ENCODE peak calls at places on chromosomes 1 and 21, in nine cellular contexts. I is GM12865, X is psoas muscle, F is PC-3, H is cardiac muscle cell, N is HL-60, W is PC-9, Y is IMR-90, O is fibroblast of villous mesenchyme. C is an unnamed sample.

GRCh38 chr1:24562625-24563024 is 6.7 kb downstream of the NCMAP start:
- DNase-seq in I (no peak), X (no peak), F (peak), H (no peak), N (no peak), W (peak), Y (no peak), O (no peak), C (no peak)

GRCh38 chr21:34116569-34116968 is 43.2 kb downstream of the MRPS6 start:
- DNase-seq in I (no peak), X (no peak), F (no peak), H (no peak), N (no peak), W (no peak), Y (no peak), O (no peak), C (no peak)

GRCh38 chr1:212432163-212432705 is 486 bp upstream of the NENF start:
- DNase-seq in I (no peak), X (no peak), F (no peak), H (peak), N (no peak), W (no peak), Y (no peak), O (peak), C (no peak)

GRCh38 chr1:213994888-213995287 is 7.1 kb downstream of the PROX1 start:
- DNase-seq in I (no peak), X (no peak), F (no peak), H (no peak), N (no peak), W (no peak), Y (no peak), O (no peak), C (no peak)

GRCh38 chr1:983736-984475 is 2.0 kb upstream of the PERM1 start:
- DNase-seq in I (peak), X (peak), F (peak), H (peak), N (no peak), W (no peak), Y (no peak), O (no peak), C (no peak)

GRCh38 chr1:6907201-6907600 is 121.9 kb downstream of the CAMTA1 start:
- DNase-seq in I (no peak), X (no peak), F (no peak), H (no peak), N (no peak), W (no peak), Y (no peak), O (no peak), C (no peak)

GRCh38 chr1:161185282-161185682 is 8.0 kb upstream of the B4GALT3 start:
- DNase-seq in I (peak), X (peak), F (no peak), H (peak), N (peak), W (no peak), Y (peak), O (peak), C (peak)

GRCh38 chr1:214983126-214983869 is 99.2 kb upstream of the KCNK2 start:
- DNase-seq in I (no peak), X (no peak), F (peak), H (peak), N (no peak), W (no peak), Y (peak), O (peak), C (peak)

GRCh38 chr1:59272507-59272906 is 24.4 kb upstream of the FGGY start:
- DNase-seq in I (peak), X (no peak), F (peak), H (peak), N (no peak), W (no peak), Y (peak), O (peak), C (peak)

GRCh38 chr1:10178602-10179407 is 31.6 kb upstream of the KIF1B start:
- DNase-seq in I (no peak), X (no peak), F (no peak), H (no peak), N (no peak), W (no peak), Y (no peak), O (no peak), C (no peak)

DNA sequence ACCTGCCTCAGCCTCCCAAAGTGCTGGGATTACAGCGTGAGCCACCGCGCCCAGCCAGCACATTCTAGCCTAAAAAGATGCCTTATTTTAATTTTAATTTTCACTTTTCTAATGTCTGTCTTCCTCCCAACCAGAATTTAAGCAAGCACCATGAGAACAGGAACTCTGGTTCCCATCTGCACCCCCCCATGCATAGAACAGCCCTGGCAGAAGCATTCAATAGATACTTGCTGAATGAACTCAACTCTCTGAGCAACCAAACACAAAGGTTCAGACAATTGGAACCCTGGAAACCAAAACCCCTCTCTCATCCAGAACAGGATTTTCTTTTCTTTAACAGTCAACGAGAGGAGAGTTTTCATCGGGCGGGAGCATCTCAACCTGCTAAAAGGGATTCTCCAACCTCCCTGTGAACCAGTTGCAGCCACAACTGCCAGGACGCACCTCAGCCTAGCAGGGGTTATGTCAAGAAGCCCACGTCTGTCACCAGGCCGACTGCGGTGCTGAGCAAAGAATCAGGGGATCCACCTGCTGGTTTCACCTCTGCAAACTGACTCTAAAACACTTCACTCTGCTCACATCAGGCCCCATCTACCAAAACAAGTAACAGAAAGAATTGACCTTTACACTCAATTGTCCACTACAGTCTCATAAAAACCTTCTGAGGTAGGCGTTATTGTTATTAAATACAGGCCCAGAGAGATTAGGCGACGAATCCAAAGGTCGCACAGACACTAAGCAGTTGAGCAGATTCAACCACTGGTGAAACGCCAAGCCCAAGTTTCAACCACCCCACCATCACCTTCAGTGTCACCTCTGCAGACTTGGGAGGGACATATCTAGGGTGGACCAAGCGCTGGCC is 1.7 kb downstream of the KIAA2013 start:
- DNase-seq in I (peak), X (no peak), F (no peak), H (no peak), N (peak), W (no peak), Y (no peak), O (no peak), C (no peak)
- H3K4me3 ChIP-seq in I (peak), X (peak), F (peak), H (peak), N (peak), W (peak), Y (peak), O (peak), C (peak)

DNA sequence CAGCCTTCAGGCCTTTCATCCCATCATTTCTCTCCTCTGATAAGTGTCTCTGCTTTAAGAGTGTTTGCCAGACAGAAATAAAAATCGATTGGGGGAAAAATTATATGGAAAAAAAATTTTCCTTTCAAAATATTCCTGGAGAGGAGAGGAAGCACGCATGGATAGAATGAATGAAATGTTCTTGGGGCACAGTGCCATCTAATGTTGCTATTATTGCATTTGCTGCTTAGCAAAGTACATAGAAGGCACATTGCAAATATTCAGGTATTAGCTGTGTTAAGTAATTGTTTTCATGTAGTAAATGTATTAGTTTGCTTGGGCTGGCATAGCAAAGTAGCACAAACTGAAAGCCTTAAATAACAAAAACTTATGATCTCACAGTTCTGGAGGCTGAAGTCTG is 18.1 kb downstream of the B3GALT5 start:
- DNase-seq in I (no peak), X (no peak), F (peak), H (no peak), N (no peak), W (no peak), Y (peak), O (no peak), C (peak)
- TF ChIP-seq CTCF in I (no peak), X (no peak), F (peak), H (no peak), N (no peak), W (no peak), Y (no peak), O (no peak), C (no peak)

DNA sequence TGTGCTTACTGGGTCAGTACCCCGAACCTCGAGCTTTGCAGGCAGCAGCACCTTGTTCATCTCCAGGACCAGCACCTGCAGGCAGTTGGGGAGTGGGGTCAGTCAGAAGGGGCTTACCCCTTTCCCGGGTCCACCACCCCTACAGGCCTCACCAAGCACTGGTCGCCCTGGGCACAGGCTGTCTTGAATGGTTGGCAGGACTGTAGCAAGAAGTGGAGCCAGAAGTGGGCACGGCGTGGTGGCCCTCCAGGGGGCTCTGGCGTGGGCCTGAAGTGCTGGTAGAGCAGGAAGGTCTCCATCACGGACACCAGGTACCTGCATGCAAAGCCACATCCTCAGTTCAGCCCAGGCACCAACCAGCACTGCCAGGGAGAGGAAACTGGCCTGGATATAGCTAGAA is 5.2 kb downstream of the MAP3K6 start:
- DNase-seq in I (no peak), X (no peak), F (no peak), H (no peak), N (no peak), W (no peak), Y (no peak), O (no peak), C (no peak)
- H3K4me3 ChIP-seq in I (no peak), X (no peak), F (no peak), H (no peak), N (no peak), W (no peak), Y (no peak), O (no peak), C (no peak)

GRCh38 chr1:2322593-2323295 is 68.6 kb downstream of the MORN1 start:
- DNase-seq in I (no peak), X (peak), F (no peak), H (no peak), N (no peak), W (no peak), Y (no peak), O (no peak), C (no peak)

GRCh38 chr1:2320760-2321159 is 70.6 kb downstream of the MORN1 start:
- DNase-seq in I (no peak), X (no peak), F (no peak), H (no peak), N (no peak), W (no peak), Y (no peak), O (no peak), C (no peak)

GRCh38 chr1:2323575-2323974 is 67.8 kb downstream of the MORN1 start:
- DNase-seq in I (no peak), X (no peak), F (no peak), H (no peak), N (no peak), W (no peak), Y (no peak), O (no peak), C (no peak)

GRCh38 chr1:2321258-2321657 is 70.1 kb downstream of the MORN1 start:
- DNase-seq in I (no peak), X (no peak), F (no peak), H (no peak), N (no peak), W (no peak), Y (no peak), O (no peak), C (no peak)

DNA sequence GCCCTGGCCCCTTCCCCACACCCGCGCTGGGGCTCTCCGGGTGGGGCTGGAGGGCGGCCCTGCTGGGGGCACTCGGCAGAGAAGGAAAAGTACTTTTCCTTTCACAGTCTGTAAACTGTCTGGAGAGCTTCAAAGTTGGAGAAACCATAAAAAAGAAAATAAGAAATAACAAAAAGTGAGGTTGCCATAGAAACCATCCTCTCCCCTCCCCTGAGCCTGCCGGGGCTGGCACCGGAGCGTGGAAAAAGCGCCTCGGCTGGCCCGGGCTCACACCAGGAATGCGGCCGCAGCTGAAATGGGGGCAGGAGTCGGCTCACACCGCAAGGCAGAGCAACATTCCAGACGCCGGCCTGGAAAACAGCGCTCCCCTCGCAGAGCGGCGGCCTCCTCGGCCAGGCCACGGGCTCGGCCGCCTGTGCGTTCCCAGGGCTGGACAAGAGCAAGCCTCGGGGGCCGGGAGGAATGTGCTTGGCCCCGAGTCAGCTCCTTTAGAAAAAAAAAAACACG is 69.2 kb downstream of the MORN1 start:
- DNase-seq in I (no peak), X (peak), F (no peak), H (peak), N (no peak), W (peak), Y (peak), O (peak), C (peak)
- TF ChIP-seq CTCF in I (no peak), X (no peak), F (no peak), H (peak), N (no peak), W (no peak), Y (peak), O (peak), C (no peak)

GRCh38 chr1:246035060-246035531 is 472.0 kb downstream of the SMYD3 start:
- DNase-seq in I (no peak), X (no peak), F (no peak), H (no peak), N (no peak), W (no peak), Y (peak), O (peak), C (no peak)
- H3K4me3 ChIP-seq in I (no peak), X (no peak), F (no peak), H (no peak), N (no peak), W (no peak), Y (no peak), O (no peak), C (no peak)

DNA sequence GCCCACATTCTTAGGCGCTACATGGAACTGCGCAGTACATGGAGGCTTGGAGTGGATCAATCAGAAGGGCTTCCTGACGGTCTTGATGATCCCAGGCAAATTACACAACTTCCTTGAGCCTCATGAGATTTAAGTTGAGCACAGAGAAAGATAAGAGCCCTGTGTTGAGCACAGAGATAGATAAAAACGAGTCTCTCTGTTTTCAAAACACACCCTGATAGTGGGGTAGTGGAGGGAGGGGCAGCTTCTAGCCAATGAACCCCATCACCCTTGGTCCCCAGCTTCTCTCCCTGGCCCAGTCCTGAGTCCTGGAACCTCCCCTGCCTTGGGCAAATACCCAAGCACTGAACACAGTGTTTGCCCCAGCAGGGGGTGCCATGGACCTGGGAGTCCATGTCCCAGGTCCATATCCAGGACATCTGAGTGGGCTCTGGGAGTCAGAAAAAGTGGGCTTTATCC is 9.1 kb downstream of the POU3F1 start:
- DNase-seq in I (no peak), X (no peak), F (peak), H (peak), N (no peak), W (no peak), Y (no peak), O (peak), C (peak)
- TF ChIP-seq CTCF in I (peak), X (peak), F (peak), H (peak), N (peak), W (peak), Y (peak), O (peak), C (peak)

DNA sequence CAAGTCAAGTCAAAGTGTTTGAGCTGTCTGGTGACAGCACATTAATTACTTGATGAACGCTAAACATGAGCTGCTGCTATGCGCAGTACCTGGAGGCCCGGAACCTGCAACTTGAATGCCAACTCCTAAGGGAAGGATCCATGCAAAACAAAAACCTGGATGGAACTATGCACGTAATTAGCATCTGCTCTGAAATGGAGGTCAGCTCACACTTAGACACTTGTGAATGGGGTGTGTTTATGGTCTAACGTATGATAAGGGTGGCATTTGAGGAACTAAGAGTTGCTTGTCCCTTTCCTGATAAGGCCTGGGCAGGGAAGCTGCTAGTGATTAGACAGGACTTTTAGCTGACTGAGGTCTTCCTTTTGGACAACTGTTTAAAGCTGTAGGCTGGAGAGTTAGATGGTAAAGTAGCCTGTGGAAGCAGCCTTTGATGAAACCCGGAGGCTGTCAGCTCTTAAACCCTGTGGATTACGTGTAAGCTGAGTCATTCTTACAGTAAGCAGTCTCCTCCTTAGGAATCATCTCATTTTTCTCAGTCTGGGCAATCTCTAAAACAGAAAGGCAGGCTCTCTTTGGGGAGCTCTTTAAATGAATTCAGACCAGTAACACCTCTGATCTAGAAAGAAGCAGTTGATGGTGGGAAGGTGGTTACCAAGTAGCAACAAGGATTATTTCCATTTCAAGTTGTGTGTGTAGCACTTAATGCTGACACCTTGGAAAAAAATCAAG is 6.8 kb downstream of the TENT5C start:
- DNase-seq in I (no peak), X (no peak), F (peak), H (peak), N (peak), W (peak), Y (peak), O (peak), C (peak)
- H3K4me3 ChIP-seq in I (no peak), X (peak), F (no peak), H (no peak), N (no peak), W (no peak), Y (no peak), O (no peak), C (no peak)

GRCh38 chr1:50615036-50615750 is 191.9 kb upstream of the DMRTA2 start:
- DNase-seq in I (no peak), X (no peak), F (no peak), H (no peak), N (no peak), W (no peak), Y (no peak), O (peak), C (no peak)

GRCh38 chr1:50622259-50622658 is 199.0 kb upstream of the DMRTA2 start:
- DNase-seq in I (no peak), X (no peak), F (no peak), H (no peak), N (no peak), W (no peak), Y (no peak), O (no peak), C (no peak)

GRCh38 chr1:50620680-50621329 is 197.6 kb upstream of the DMRTA2 start:
- DNase-seq in I (no peak), X (no peak), F (peak), H (peak), N (no peak), W (peak), Y (peak), O (peak), C (peak)
- TF ChIP-seq CTCF in I (peak), X (peak), F (peak), H (peak), N (no peak), W (peak), Y (peak), O (peak), C (peak)

DNA sequence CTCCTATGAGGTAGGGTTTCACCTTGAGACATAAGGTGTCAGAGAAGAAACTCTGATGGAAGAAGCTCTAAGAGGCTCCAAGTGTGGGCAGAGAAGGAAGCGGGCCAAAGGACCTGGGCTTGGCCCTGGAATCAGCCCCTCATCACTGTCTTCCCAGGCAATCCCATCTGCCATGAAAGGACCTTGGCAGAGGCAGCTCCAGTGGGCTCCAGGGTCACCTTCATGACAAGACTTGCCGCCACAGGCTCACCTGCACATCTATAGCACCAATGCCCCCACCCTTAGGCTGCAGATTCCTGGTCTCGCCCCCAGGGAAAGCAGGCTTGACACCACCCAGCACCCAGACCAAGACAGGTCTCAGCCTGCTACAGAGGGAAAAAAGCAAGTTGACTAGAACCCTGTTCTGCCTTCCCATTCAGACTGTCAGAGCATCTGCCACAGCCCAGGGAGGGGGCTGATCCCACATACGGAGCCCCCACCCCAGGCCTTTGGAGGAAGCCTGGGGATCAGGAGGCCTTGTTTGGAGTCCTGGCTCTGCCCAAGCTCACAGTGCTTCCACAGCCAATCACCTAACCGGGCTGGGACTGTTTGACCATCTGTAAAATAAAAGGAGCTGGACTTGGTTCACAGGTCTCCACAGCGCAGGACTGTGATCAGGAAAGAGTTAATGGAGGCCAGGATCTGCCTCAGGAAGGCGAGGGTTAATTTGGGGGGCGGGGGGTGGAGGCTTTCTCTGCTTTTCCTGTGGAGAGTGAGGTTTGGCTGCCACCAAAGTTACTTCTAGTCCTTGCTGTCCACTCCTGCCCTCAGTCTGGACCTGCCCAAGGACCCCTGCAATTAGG is at the start of gene FAM110D:
- DNase-seq in I (no peak), X (no peak), F (no peak), H (no peak), N (no peak), W (no peak), Y (no peak), O (no peak), C (no peak)
- H3K4me3 ChIP-seq in I (no peak), X (peak), F (no peak), H (peak), N (no peak), W (no peak), Y (no peak), O (no peak), C (no peak)

C was measured in fibroblast of mammary gland.